ENCODE peak calls at places on chromosomes 6 and 20, in five cellular contexts. C, Y, J, O and K are unnamed samples.
A peak's percentile ranks its signal among the peaks of the same experiment; 100 is the strongest.

GRCh38 chr20:32089637-32090330 is 19.7 kb upstream of the TM9SF4 start:
- DNase-seq in C (no peak), Y (no peak), J (no peak), O (no peak), K (no peak)

GRCh38 chr6:132391391-132392291 is 9.6 kb downstream of the MOXD1 start:
- DNase-seq in C (no peak), Y (no peak), J (no peak), O (no peak), K (no peak)

GRCh38 chr6:80214436-80215022 is 108.1 kb downstream of the BCKDHB start:
- DNase-seq in C (peak; percentile 45), Y (peak; percentile 2), J (peak; percentile 50), O (peak; percentile 7), K (peak; percentile 50)

GRCh38 chr6:36679043-36679821 is 718 bp downstream of the CDKN1A start:
- DNase-seq in C (peak; percentile 68), Y (no peak), J (no peak), O (peak; percentile 16), K (no peak)

GRCh38 chr6:159557046-159557445 is 136.0 kb downstream of the SOD2 start:
- DNase-seq in C (no peak), Y (no peak), J (no peak), O (no peak), K (no peak)

GRCh38 chr20:56985286-56985685 is 281.2 kb downstream of the BMP7 start:
- DNase-seq in C (no peak), Y (no peak), J (no peak), O (no peak), K (no peak)

GRCh38 chr6:36977470-36977941 is 8.5 kb downstream of the MTCH1 start:
- DNase-seq in C (no peak), Y (no peak), J (no peak), O (no peak), K (no peak)

GRCh38 chr6:116087437-116088027 is 13.1 kb upstream of the NT5DC1 start:
- DNase-seq in C (no peak), Y (no peak), J (no peak), O (no peak), K (no peak)

GRCh38 chr6:151807513-151808330 is at the start of gene ESR1:
- DNase-seq in C (peak; percentile 33), Y (no peak), J (no peak), O (no peak), K (no peak)

GRCh38 chr20:11218035-11218680 is 544.4 kb upstream of the JAG1 start:
- DNase-seq in C (no peak), Y (no peak), J (no peak), O (no peak), K (no peak)

GRCh38 chr6:10589429-10589727 is 68.2 kb downstream of the GCNT2 start:
- DNase-seq in C (peak; percentile 22), Y (no peak), J (no peak), O (no peak), K (no peak)

GRCh38 chr6:8435845-8436168 is 462 bp upstream of the SLC35B3 start:
- DNase-seq in C (no peak), Y (no peak), J (no peak), O (no peak), K (no peak)

GRCh38 chr20:11249683-11250082 is 575.9 kb upstream of the JAG1 start:
- DNase-seq in C (no peak), Y (no peak), J (no peak), O (no peak), K (no peak)

GRCh38 chr6:118580585-118581419 is 32.7 kb downstream of the PLN start:
- DNase-seq in C (peak; percentile 49), Y (no peak), J (peak; percentile 87), O (no peak), K (peak; percentile 69)

GRCh38 chr20:20712004-20712473 is 405 bp downstream of the RALGAPA2 start:
- DNase-seq in C (no peak), Y (no peak), J (no peak), O (no peak), K (peak; percentile 29)

GRCh38 chr20:49851234-49851755 is 38.7 kb downstream of the SLC9A8 start:
- DNase-seq in C (no peak), Y (no peak), J (peak; percentile 77), O (no peak), K (no peak)

GRCh38 chr6:134424131-134424794 is 106.4 kb upstream of the SGK1 start:
- DNase-seq in C (no peak), Y (no peak), J (no peak), O (no peak), K (no peak)

GRCh38 chr20:63826753-63827152 is 4.3 kb downstream of the ZBTB46 start:
- DNase-seq in C (no peak), Y (no peak), J (no peak), O (no peak), K (no peak)

GRCh38 chr6:101741474-101742171 is 348.1 kb downstream of the GRIK2 start:
- DNase-seq in C (no peak), Y (no peak), J (no peak), O (no peak), K (no peak)

GRCh38 chr20:4813076-4813838 is 91.5 kb downstream of the PRND start:
- DNase-seq in C (no peak), Y (no peak), J (peak; percentile 31), O (peak; percentile 34), K (no peak)